ENCODE peak calls at places on chromosomes 3 and 15, in four cellular contexts. One of them, this sample, is unnamed.
A peak's percentile ranks its signal among the peaks of the same experiment; 100 is the strongest.

GRCh38 chr3:134483195-134483890 is 2.4 kb downstream of the ANAPC13 start:
- DNase-seq in cardiac fibroblast: peak; percentile 59
- DNase-seq in HEK293T: no peak
- DNase-seq in fibroblast of the aortic adventitia: peak; percentile 83
- DNase-seq in this sample: peak; percentile 82

GRCh38 chr15:100125627-100126231 is 216.0 kb downstream of the ADAMTS17 start:
- DNase-seq in fibroblast of the aortic adventitia: no peak
- DNase-seq in cardiac fibroblast: peak; percentile 74
- DNase-seq in HEK293T: no peak
- DNase-seq in this sample: no peak

GRCh38 chr15:58393196-58393790 is 38.5 kb upstream of the LIPC start:
- DNase-seq in fibroblast of the aortic adventitia: peak; percentile 16
- DNase-seq in HEK293T: no peak
- DNase-seq in cardiac fibroblast: no peak
- DNase-seq in this sample: no peak

GRCh38 chr3:120604784-120605183 is 8.6 kb downstream of the NDUFB4 start:
- DNase-seq in fibroblast of the aortic adventitia: no peak
- DNase-seq in HEK293T: no peak
- DNase-seq in cardiac fibroblast: no peak
- DNase-seq in this sample: peak; percentile 9

GRCh38 chr3:126952983-126953660 is 29.8 kb upstream of the PLXNA1 start:
- DNase-seq in cardiac fibroblast: no peak
- DNase-seq in HEK293T: no peak
- DNase-seq in fibroblast of the aortic adventitia: no peak
- DNase-seq in this sample: no peak

GRCh38 chr3:29789686-29790085 is 508.8 kb downstream of the RBMS3 start:
- DNase-seq in HEK293T: no peak
- DNase-seq in fibroblast of the aortic adventitia: peak; percentile 22
- DNase-seq in cardiac fibroblast: no peak
- DNase-seq in this sample: peak; percentile 39

GRCh38 chr15:68424754-68425390 is 7.1 kb downstream of the ITGA11 start:
- DNase-seq in cardiac fibroblast: no peak
- DNase-seq in fibroblast of the aortic adventitia: no peak
- DNase-seq in HEK293T: no peak
- DNase-seq in this sample: peak; percentile 50

GRCh38 chr3:112038863-112039262 is 4.3 kb downstream of the TMPRSS7 start:
- DNase-seq in cardiac fibroblast: no peak
- DNase-seq in HEK293T: no peak
- DNase-seq in fibroblast of the aortic adventitia: peak; percentile 27
- DNase-seq in this sample: peak; percentile 26

GRCh38 chr3:24305795-24306467 is 188.7 kb downstream of the THRB start:
- DNase-seq in fibroblast of the aortic adventitia: peak; percentile 66
- DNase-seq in cardiac fibroblast: peak; percentile 53
- DNase-seq in HEK293T: peak; percentile 58
- DNase-seq in this sample: no peak

GRCh38 chr3:51968175-51968681 is 974 bp upstream of the PCBP4 start:
- DNase-seq in cardiac fibroblast: peak; percentile 38
- DNase-seq in HEK293T: no peak
- DNase-seq in fibroblast of the aortic adventitia: no peak
- DNase-seq in this sample: no peak

GRCh38 chr3:9951962-9952805 is at the start of gene PRRT3:
- DNase-seq in cardiac fibroblast: peak; percentile 52
- DNase-seq in fibroblast of the aortic adventitia: peak; percentile 27
- DNase-seq in HEK293T: peak; percentile 67
- DNase-seq in this sample: peak; percentile 28

GRCh38 chr3:122283796-122284445 is 41.1 kb upstream of the CSTA start:
- DNase-seq in cardiac fibroblast: no peak
- DNase-seq in fibroblast of the aortic adventitia: no peak
- DNase-seq in HEK293T: no peak
- DNase-seq in this sample: no peak

GRCh38 chr3:57268416-57268815 is 24.1 kb downstream of the ASB14 start:
- DNase-seq in HEK293T: no peak
- DNase-seq in cardiac fibroblast: no peak
- DNase-seq in fibroblast of the aortic adventitia: no peak
- DNase-seq in this sample: no peak

GRCh38 chr15:81280086-81280485 is 43.9 kb downstream of the STARD5 start:
- DNase-seq in cardiac fibroblast: no peak
- DNase-seq in fibroblast of the aortic adventitia: no peak
- DNase-seq in HEK293T: no peak
- DNase-seq in this sample: no peak

GRCh38 chr3:50617096-50617791 is at the start of gene MAPKAPK3:
- DNase-seq in fibroblast of the aortic adventitia: no peak
- DNase-seq in HEK293T: no peak
- DNase-seq in cardiac fibroblast: peak; percentile 13
- DNase-seq in this sample: no peak

GRCh38 chr15:91223902-91224301 is 123.8 kb downstream of the SV2B start:
- DNase-seq in cardiac fibroblast: no peak
- DNase-seq in fibroblast of the aortic adventitia: no peak
- DNase-seq in HEK293T: no peak
- DNase-seq in this sample: no peak

GRCh38 chr3:172341482-172342059 is 106.7 kb downstream of the GHSR start:
- DNase-seq in cardiac fibroblast: peak; percentile 73
- DNase-seq in fibroblast of the aortic adventitia: peak; percentile 79
- DNase-seq in HEK293T: peak; percentile 42
- DNase-seq in this sample: peak; percentile 59

GRCh38 chr3:126216416-126216815 is 36.0 kb upstream of the ALDH1L1 start:
- DNase-seq in fibroblast of the aortic adventitia: peak; percentile 76
- DNase-seq in cardiac fibroblast: peak; percentile 17
- DNase-seq in HEK293T: no peak
- DNase-seq in this sample: peak; percentile 58

GRCh38 chr15:36774765-36775164 is 195.3 kb downstream of the CDIN1 start:
- DNase-seq in fibroblast of the aortic adventitia: no peak
- DNase-seq in HEK293T: no peak
- DNase-seq in cardiac fibroblast: no peak
- DNase-seq in this sample: no peak

GRCh38 chr15:91132079-91132478 is 32.0 kb downstream of the SV2B start:
- DNase-seq in HEK293T: no peak
- DNase-seq in fibroblast of the aortic adventitia: no peak
- DNase-seq in cardiac fibroblast: no peak
- DNase-seq in this sample: no peak

GRCh38 chr3:38597502-38598060 is 51.9 kb downstream of the SCN5A start:
- DNase-seq in HEK293T: no peak
- DNase-seq in cardiac fibroblast: no peak
- DNase-seq in fibroblast of the aortic adventitia: no peak
- DNase-seq in this sample: no peak

GRCh38 chr15:70827721-70828120 is 26.2 kb downstream of the LARP6 start:
- DNase-seq in fibroblast of the aortic adventitia: no peak
- DNase-seq in HEK293T: no peak
- DNase-seq in cardiac fibroblast: no peak
- DNase-seq in this sample: peak; percentile 44

GRCh38 chr3:45241206-45241605 is 15.1 kb upstream of the TMEM158 start:
- DNase-seq in HEK293T: no peak
- DNase-seq in fibroblast of the aortic adventitia: no peak
- DNase-seq in cardiac fibroblast: no peak
- DNase-seq in this sample: no peak

GRCh38 chr3:149967067-149967685 is 3.5 kb downstream of the PFN2 start:
- DNase-seq in HEK293T: no peak
- DNase-seq in fibroblast of the aortic adventitia: peak; percentile 81
- DNase-seq in cardiac fibroblast: peak; percentile 71
- DNase-seq in this sample: peak; percentile 61

GRCh38 chr3:169966951-169967915 is 626 bp downstream of the SEC62 start:
- DNase-seq in fibroblast of the aortic adventitia: peak; percentile 42
- DNase-seq in cardiac fibroblast: peak; percentile 49
- DNase-seq in HEK293T: peak; percentile 50
- DNase-seq in this sample: peak; percentile 48

GRCh38 chr3:104564045-104564643 is 802.6 kb upstream of the ALCAM start:
- DNase-seq in cardiac fibroblast: peak; percentile 66
- DNase-seq in HEK293T: peak; percentile 7
- DNase-seq in fibroblast of the aortic adventitia: peak; percentile 63
- DNase-seq in this sample: peak; percentile 56

GRCh38 chr15:99051308-99051707 is 43.7 kb upstream of the PGPEP1L start:
- DNase-seq in fibroblast of the aortic adventitia: no peak
- DNase-seq in HEK293T: no peak
- DNase-seq in cardiac fibroblast: no peak
- DNase-seq in this sample: no peak

GRCh38 chr3:140343709-140344417 is 334.0 kb upstream of the TRIM42 start:
- DNase-seq in HEK293T: no peak
- DNase-seq in fibroblast of the aortic adventitia: no peak
- DNase-seq in cardiac fibroblast: no peak
- DNase-seq in this sample: no peak